ENCODE peak calls at places on chromosomes 5 and 9, in five cellular contexts. Z, J, H, P and Y are unnamed samples.

GRCh38 chr5:105735704-105736103 is 1935.0 kb downstream of the EFNA5 start:
- DNase-seq in Z (no peak), J (no peak), H (peak; percentile 26), P (no peak), Y (no peak)

GRCh38 chr5:158203256-158203655 is 344.3 kb upstream of the CLINT1 start:
- DNase-seq in Z (no peak), J (no peak), H (no peak), P (no peak), Y (no peak)

GRCh38 chr5:14142856-14143508 is at the start of gene TRIO:
- DNase-seq in Z (peak; percentile 85), J (peak; percentile 93), H (peak; percentile 91), P (peak; percentile 94), Y (peak; percentile 78)

GRCh38 chr5:96718635-96719077 is 56.5 kb downstream of the CAST start:
- DNase-seq in Z (no peak), J (no peak), H (no peak), P (no peak), Y (no peak)

GRCh38 chr9:106846847-106847246 is 16.1 kb upstream of the ZNF462 start:
- DNase-seq in Z (no peak), J (no peak), H (peak; percentile 34), P (no peak), Y (peak; percentile 87)

GRCh38 chr9:135456436-135457104 is 23.0 kb upstream of the PPP1R26 start:
- DNase-seq in Z (no peak), J (no peak), H (no peak), P (no peak), Y (no peak)

GRCh38 chr9:79573697-79573976 is 1.9 kb downstream of the TLE4 start:
- DNase-seq in Z (no peak), J (no peak), H (no peak), P (no peak), Y (no peak)

GRCh38 chr5:62149894-62150293 is 156.1 kb upstream of the KIF2A start:
- DNase-seq in Z (no peak), J (no peak), H (no peak), P (no peak), Y (no peak)

GRCh38 chr5:171897231-171897630 is 109.2 kb downstream of the FBXW11 start:
- DNase-seq in Z (no peak), J (no peak), H (no peak), P (no peak), Y (no peak)

GRCh38 chr5:170907758-170908157 is 45.9 kb downstream of the RANBP17 start:
- DNase-seq in Z (no peak), J (no peak), H (peak; percentile 85), P (peak; percentile 80), Y (no peak)

GRCh38 chr5:146006470-146006869 is 70.1 kb downstream of the SH3RF2 start:
- DNase-seq in Z (no peak), J (no peak), H (no peak), P (no peak), Y (no peak)

GRCh38 chr5:72138943-72139467 is 31.7 kb downstream of the MAP1B start:
- DNase-seq in Z (no peak), J (no peak), H (peak; percentile 97), P (peak; percentile 83), Y (no peak)

DNA sequence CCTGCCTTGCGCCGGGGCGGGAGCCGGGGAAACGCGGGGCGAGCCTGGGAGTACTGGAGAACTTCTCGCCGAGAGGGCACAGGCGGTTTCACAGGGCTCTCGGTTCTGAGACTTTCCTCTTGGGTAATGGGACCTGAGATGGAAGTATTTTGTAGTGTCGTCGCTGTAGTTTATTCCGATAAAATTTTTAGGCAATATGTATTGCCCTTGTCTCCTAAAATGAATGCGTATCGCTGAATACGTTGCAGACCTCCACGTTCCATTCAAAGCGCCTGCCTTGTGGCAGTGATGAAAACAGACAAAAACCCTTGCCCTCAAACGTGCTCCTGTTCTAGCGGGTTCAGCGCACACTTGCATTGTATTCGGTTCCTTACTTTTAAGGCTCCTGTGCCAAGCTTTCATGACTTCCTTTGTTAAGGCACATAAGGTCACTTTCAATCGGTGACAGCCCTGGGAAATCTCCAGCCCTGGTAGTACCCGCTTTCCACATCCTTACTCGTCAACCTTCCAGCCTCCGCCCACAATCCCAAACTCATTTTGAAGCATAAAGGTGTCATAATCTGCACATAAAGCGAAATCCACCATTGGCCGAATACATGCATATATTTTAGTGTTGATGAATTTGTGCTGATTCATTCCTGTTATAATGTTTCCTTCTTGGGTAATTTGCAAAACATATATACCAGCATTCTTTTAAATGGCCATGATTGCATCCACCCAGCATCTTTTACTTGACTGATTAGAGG is 694 bp downstream of the RMI1 start:
- DNase-seq in Z (no peak), J (no peak), H (peak; percentile 35), P (peak; percentile 63), Y (peak; percentile 86)
- H4K91ac ChIP-seq in Z (peak overlapping the region; percentile 99), J (peak overlapping the region; percentile 61), H (peak overlapping the region; percentile 54), P (peak overlapping the region; percentile 93), Y (peak overlapping the region; percentile 80)

GRCh38 chr5:84384604-84385575 is at the start of gene EDIL3:
- DNase-seq in Z (no peak), J (peak; percentile 59), H (peak; percentile 59), P (peak; percentile 76), Y (no peak)

GRCh38 chr5:84383816-84384603 is 670 bp downstream of the EDIL3 start:
- DNase-seq in Z (peak; percentile 49), J (peak; percentile 67), H (peak; percentile 70), P (peak; percentile 63), Y (no peak)

GRCh38 chr5:84382363-84383295 is 2.1 kb downstream of the EDIL3 start:
- DNase-seq in Z (no peak), J (peak; percentile 54), H (peak; percentile 53), P (peak; percentile 82), Y (peak; percentile 13)

GRCh38 chr5:84383296-84383815 is 1.3 kb downstream of the EDIL3 start:
- DNase-seq in Z (no peak), J (peak; percentile 20), H (no peak), P (no peak), Y (no peak)

DNA sequence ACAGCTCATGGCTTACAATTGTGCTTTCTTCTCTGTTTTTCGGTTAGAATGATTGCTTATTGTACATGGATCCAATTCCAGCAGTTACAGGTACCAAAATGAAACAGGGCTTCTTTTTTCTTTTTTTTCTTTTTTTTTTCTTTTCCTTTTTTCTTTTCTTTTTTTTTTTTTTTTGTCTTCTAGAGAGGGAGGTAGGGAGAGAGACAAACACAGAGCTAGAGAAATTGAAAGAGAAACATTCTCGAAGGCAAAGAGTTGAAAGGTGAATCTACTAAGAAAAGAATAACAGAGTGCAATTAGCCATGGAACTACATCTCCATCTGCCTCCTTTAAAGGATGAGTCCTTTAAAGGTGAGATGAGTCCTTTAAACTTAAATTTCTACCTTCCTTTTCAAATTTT is 1.0 kb upstream of the EDIL3 start:
- DNase-seq in Z (no peak), J (no peak), H (no peak), P (peak; percentile 32), Y (no peak)
- H3K4me3 ChIP-seq in Z (no peak overlapping the region), J (no peak overlapping the region), H (peak overlapping the region; percentile 92), P (peak overlapping the region; percentile 88), Y (no peak overlapping the region)

DNA sequence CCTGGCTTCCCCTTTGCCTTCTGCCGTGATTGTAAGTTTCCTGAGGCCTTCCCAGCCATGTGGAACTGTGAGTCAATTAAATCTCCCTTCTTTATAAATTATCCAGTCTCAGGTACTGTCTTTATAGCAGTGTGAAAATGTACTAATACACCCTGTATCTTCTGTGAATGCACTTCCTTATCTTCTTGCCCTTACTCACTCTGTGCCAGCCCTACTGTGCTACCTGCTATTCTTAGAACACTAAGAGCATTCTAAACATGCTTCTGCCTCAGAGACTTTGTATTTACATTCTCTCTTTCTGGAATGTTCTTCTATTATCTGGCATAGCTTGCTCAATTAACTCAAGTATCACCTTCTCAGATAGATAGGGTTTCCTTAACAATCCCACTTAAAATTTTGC is 164.4 kb upstream of the EDIL3 start:
- DNase-seq in Z (no peak), J (no peak), H (no peak), P (no peak), Y (no peak)
- H4K91ac ChIP-seq in Z (no peak overlapping the region), J (no peak overlapping the region), H (no peak overlapping the region), P (no peak overlapping the region), Y (no peak overlapping the region)

DNA sequence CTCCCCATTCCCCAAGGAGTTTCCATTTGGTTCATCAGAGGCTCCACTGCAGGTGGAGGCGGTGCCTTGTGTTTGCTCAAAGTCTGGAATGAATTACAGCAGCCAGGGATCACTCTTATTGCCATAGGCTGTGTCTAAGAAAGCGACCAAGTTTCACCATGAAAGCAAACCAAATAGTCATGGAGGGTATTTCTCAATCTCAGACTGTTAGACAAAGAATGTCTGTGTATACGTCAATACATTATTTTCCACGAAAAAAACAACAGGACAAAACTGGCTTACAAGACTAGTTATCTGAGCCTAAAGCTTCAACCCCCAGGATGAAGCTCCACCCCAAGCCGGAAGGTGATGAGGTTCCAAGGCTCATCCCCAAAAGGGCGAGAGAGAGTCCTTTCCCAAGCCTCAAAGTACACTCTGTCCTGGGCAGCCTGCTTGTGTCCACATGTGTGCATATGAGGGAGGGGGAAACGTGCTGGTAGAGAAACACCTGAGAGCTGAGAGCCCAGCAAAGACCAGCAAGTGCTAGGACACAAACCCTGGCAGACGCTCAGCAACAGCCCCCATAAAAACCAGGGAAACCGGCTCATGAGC is 4.3 kb downstream of the B4GALT1 start:
- DNase-seq in Z (no peak), J (no peak), H (peak; percentile 79), P (peak; percentile 81), Y (peak; percentile 93)
- H3K4me3 ChIP-seq in Z (no peak overlapping the region), J (no peak overlapping the region), H (no peak overlapping the region), P (peak overlapping the region; percentile 60), Y (no peak overlapping the region)

GRCh38 chr9:128098936-128099931 is 28.3 kb downstream of the PTGES2 start:
- DNase-seq in Z (no peak), J (no peak), H (no peak), P (no peak), Y (peak; percentile 78)
- H4K91ac ChIP-seq in Z (peak overlapping the region; percentile 90), J (no peak overlapping the region), H (peak overlapping the region; percentile 98), P (peak overlapping the region; percentile 62), Y (peak overlapping the region; percentile 92)

DNA sequence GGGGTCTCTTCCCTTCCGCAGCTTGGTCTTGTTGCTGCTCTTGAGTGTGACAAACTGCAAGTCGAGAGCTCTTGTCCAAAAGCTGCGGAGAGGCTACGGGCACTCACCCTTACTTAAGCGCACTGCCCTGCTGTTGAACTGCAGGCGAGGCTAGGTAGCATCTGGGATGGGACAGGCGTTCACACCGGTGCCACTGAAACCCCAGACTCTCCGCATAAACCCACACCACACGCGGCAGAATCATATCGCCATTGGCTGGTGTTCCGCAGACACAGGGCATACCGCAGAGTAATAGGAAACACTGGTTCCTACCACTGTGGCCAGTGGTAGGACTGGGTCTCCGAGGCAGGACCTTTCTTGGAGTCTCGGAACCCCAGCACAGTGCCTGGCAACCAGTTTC is 2.2 kb upstream of the NPR3 start:
- DNase-seq in Z (no peak), J (peak; percentile 27), H (no peak), P (no peak), Y (no peak)
- H3K4me3 ChIP-seq in Z (peak overlapping the region; percentile 7), J (peak overlapping the region; percentile 51), H (no peak overlapping the region), P (no peak overlapping the region), Y (no peak overlapping the region)

GRCh38 chr5:176538985-176539384 is 1.8 kb upstream of the RNF44 start:
- DNase-seq in Z (no peak), J (no peak), H (no peak), P (no peak), Y (no peak)

GRCh38 chr5:176541338-176542134 is 4.3 kb upstream of the RNF44 start:
- DNase-seq in Z (no peak), J (no peak), H (no peak), P (peak; percentile 34), Y (no peak)

GRCh38 chr5:176540956-176541337 is 3.7 kb upstream of the RNF44 start:
- DNase-seq in Z (no peak), J (no peak), H (no peak), P (no peak), Y (no peak)

GRCh38 chr5:176542135-176542595 is 5.0 kb upstream of the RNF44 start:
- DNase-seq in Z (no peak), J (no peak), H (no peak), P (no peak), Y (no peak)

GRCh38 chr5:176540476-176540899 is 3.3 kb upstream of the RNF44 start:
- DNase-seq in Z (no peak), J (no peak), H (no peak), P (no peak), Y (no peak)
- H4K91ac ChIP-seq in Z (peak overlapping the region; percentile 91), J (no peak overlapping the region), H (no peak overlapping the region), P (no peak overlapping the region), Y (no peak overlapping the region)